ENCODE peak calls at places on chromosomes 1 and 21, in six cellular contexts. One of them, this sample, is unnamed.

GRCh38 chr21:14452031-14452778 is 69.3 kb upstream of the HSPA13 start:
- DNase-seq in Karpas-422: no peak
- DNase-seq in cerebellar cortex: no peak
- DNase-seq in stimulated activated CD4-positive, alpha-beta T cell treated with anti-CD3 and anti-CD28 coated beads, Interleukin-1b, Interleukin-23, amount 100 ng/mL, for 4 hours: peak; percentile 3
- DNase-seq in iPS DF 19.7: no peak
- DNase-seq in AG08396: no peak
- DNase-seq in this sample: no peak

GRCh38 chr1:85818371-85818770 is 110.1 kb upstream of the ZNHIT6 start:
- DNase-seq in Karpas-422: no peak
- DNase-seq in cerebellar cortex: no peak
- DNase-seq in stimulated activated CD4-positive, alpha-beta T cell treated with anti-CD3 and anti-CD28 coated beads, Interleukin-1b, Interleukin-23, amount 100 ng/mL, for 4 hours: no peak
- DNase-seq in iPS DF 19.7: no peak
- DNase-seq in AG08396: peak; percentile 25
- DNase-seq in this sample: no peak

GRCh38 chr1:6438047-6438525 is 13.5 kb downstream of the ESPN start:
- DNase-seq in Karpas-422: peak; percentile 88
- DNase-seq in cerebellar cortex: peak; percentile 82
- DNase-seq in stimulated activated CD4-positive, alpha-beta T cell treated with anti-CD3 and anti-CD28 coated beads, Interleukin-1b, Interleukin-23, amount 100 ng/mL, for 4 hours: peak; percentile 72
- DNase-seq in iPS DF 19.7: no peak
- DNase-seq in AG08396: peak; percentile 80
- DNase-seq in this sample: peak; percentile 71

GRCh38 chr1:47491341-47491753 is 53.5 kb downstream of the FOXD2 start:
- DNase-seq in Karpas-422: no peak
- DNase-seq in cerebellar cortex: no peak
- DNase-seq in stimulated activated CD4-positive, alpha-beta T cell treated with anti-CD3 and anti-CD28 coated beads, Interleukin-1b, Interleukin-23, amount 100 ng/mL, for 4 hours: no peak
- DNase-seq in iPS DF 19.7: no peak
- DNase-seq in AG08396: no peak
- DNase-seq in this sample: no peak

GRCh38 chr1:183633676-183634343 is 1.8 kb downstream of the ARPC5 start:
- DNase-seq in Karpas-422: peak; percentile 66
- DNase-seq in cerebellar cortex: peak; percentile 74
- DNase-seq in stimulated activated CD4-positive, alpha-beta T cell treated with anti-CD3 and anti-CD28 coated beads, Interleukin-1b, Interleukin-23, amount 100 ng/mL, for 4 hours: peak; percentile 37
- DNase-seq in iPS DF 19.7: peak; percentile 47
- DNase-seq in AG08396: peak; percentile 63
- DNase-seq in this sample: no peak

GRCh38 chr1:64263856-64264255 is 60.4 kb downstream of the UBE2U start:
- DNase-seq in Karpas-422: no peak
- DNase-seq in cerebellar cortex: no peak
- DNase-seq in stimulated activated CD4-positive, alpha-beta T cell treated with anti-CD3 and anti-CD28 coated beads, Interleukin-1b, Interleukin-23, amount 100 ng/mL, for 4 hours: no peak
- DNase-seq in iPS DF 19.7: no peak
- DNase-seq in AG08396: no peak
- DNase-seq in this sample: no peak

GRCh38 chr1:205595435-205595834 is 36.4 kb downstream of the ELK4 start:
- DNase-seq in Karpas-422: peak; percentile 89
- DNase-seq in cerebellar cortex: no peak
- DNase-seq in stimulated activated CD4-positive, alpha-beta T cell treated with anti-CD3 and anti-CD28 coated beads, Interleukin-1b, Interleukin-23, amount 100 ng/mL, for 4 hours: no peak
- DNase-seq in iPS DF 19.7: no peak
- DNase-seq in AG08396: no peak
- DNase-seq in this sample: no peak

GRCh38 chr1:199007423-199007822 is 368.6 kb downstream of the PTPRC start:
- DNase-seq in Karpas-422: peak; percentile 58
- DNase-seq in cerebellar cortex: no peak
- DNase-seq in stimulated activated CD4-positive, alpha-beta T cell treated with anti-CD3 and anti-CD28 coated beads, Interleukin-1b, Interleukin-23, amount 100 ng/mL, for 4 hours: no peak
- DNase-seq in iPS DF 19.7: no peak
- DNase-seq in AG08396: no peak
- DNase-seq in this sample: no peak

GRCh38 chr1:46197551-46198025 is 646 bp downstream of the POMGNT1 start:
- DNase-seq in Karpas-422: no peak
- DNase-seq in cerebellar cortex: no peak
- DNase-seq in stimulated activated CD4-positive, alpha-beta T cell treated with anti-CD3 and anti-CD28 coated beads, Interleukin-1b, Interleukin-23, amount 100 ng/mL, for 4 hours: no peak
- DNase-seq in iPS DF 19.7: no peak
- DNase-seq in AG08396: no peak
- DNase-seq in this sample: no peak

GRCh38 chr1:230992100-230992774 is 13.3 kb downstream of the ARV1 start:
- DNase-seq in Karpas-422: no peak
- DNase-seq in cerebellar cortex: no peak
- DNase-seq in stimulated activated CD4-positive, alpha-beta T cell treated with anti-CD3 and anti-CD28 coated beads, Interleukin-1b, Interleukin-23, amount 100 ng/mL, for 4 hours: no peak
- DNase-seq in iPS DF 19.7: no peak
- DNase-seq in AG08396: no peak
- DNase-seq in this sample: no peak

GRCh38 chr1:99365121-99365520 is 100.8 kb downstream of the PLPPR4 start:
- DNase-seq in Karpas-422: no peak
- DNase-seq in cerebellar cortex: no peak
- DNase-seq in stimulated activated CD4-positive, alpha-beta T cell treated with anti-CD3 and anti-CD28 coated beads, Interleukin-1b, Interleukin-23, amount 100 ng/mL, for 4 hours: no peak
- DNase-seq in iPS DF 19.7: no peak
- DNase-seq in AG08396: no peak
- DNase-seq in this sample: no peak

GRCh38 chr1:43232071-43232470 is 37.7 kb upstream of the TMEM125 start:
- DNase-seq in Karpas-422: no peak
- DNase-seq in cerebellar cortex: no peak
- DNase-seq in stimulated activated CD4-positive, alpha-beta T cell treated with anti-CD3 and anti-CD28 coated beads, Interleukin-1b, Interleukin-23, amount 100 ng/mL, for 4 hours: no peak
- DNase-seq in iPS DF 19.7: no peak
- DNase-seq in AG08396: peak; percentile 55
- DNase-seq in this sample: no peak

GRCh38 chr1:16110884-16111283 is 37.4 kb upstream of the FAM131C start:
- DNase-seq in Karpas-422: no peak
- DNase-seq in cerebellar cortex: no peak
- DNase-seq in stimulated activated CD4-positive, alpha-beta T cell treated with anti-CD3 and anti-CD28 coated beads, Interleukin-1b, Interleukin-23, amount 100 ng/mL, for 4 hours: no peak
- DNase-seq in iPS DF 19.7: no peak
- DNase-seq in AG08396: no peak
- DNase-seq in this sample: no peak

GRCh38 chr1:14228677-14229076 is 369.8 kb upstream of the KAZN start:
- DNase-seq in Karpas-422: peak; percentile 54
- DNase-seq in cerebellar cortex: no peak
- DNase-seq in stimulated activated CD4-positive, alpha-beta T cell treated with anti-CD3 and anti-CD28 coated beads, Interleukin-1b, Interleukin-23, amount 100 ng/mL, for 4 hours: no peak
- DNase-seq in iPS DF 19.7: no peak
- DNase-seq in AG08396: no peak
- DNase-seq in this sample: no peak

This sample was measured in left colon.